ENCODE peak calls at places on chromosomes 16 and 17, in seven cellular contexts. Z, D, S, X, A, H and B are unnamed samples.

GRCh38 chr16:58031016-58031800 is 5.7 kb downstream of the MMP15 start:
- DNase-seq in Z (no peak), D (no peak), S (no peak), X (no peak), A (no peak), H (no peak), B (no peak)

GRCh38 chr17:82031303-82031884 is at the start of gene RAC3:
- DNase-seq in Z (peak; percentile 92), D (no peak), S (peak; percentile 72), X (no peak), A (peak; percentile 72), H (no peak), B (no peak)

GRCh38 chr17:44872131-44872768 is 24.6 kb downstream of the HIGD1B start:
- DNase-seq in Z (no peak), D (peak; percentile 17), S (no peak), X (no peak), A (no peak), H (no peak), B (no peak)

GRCh38 chr16:86466695-86467406 is 43.5 kb upstream of the FOXF1 start:
- DNase-seq in Z (no peak), D (no peak), S (no peak), X (no peak), A (no peak), H (no peak), B (no peak)

GRCh38 chr16:87163637-87164036 is 153.6 kb downstream of the C16orf95 start:
- DNase-seq in Z (no peak), D (no peak), S (no peak), X (no peak), A (no peak), H (no peak), B (no peak)

GRCh38 chr17:49495842-49496182 is 719 bp downstream of the NGFR start:
- DNase-seq in Z (no peak), D (no peak), S (no peak), X (no peak), A (no peak), H (no peak), B (no peak)

GRCh38 chr17:45426561-45426960 is 6.1 kb downstream of the ARHGAP27 start:
- DNase-seq in Z (no peak), D (no peak), S (no peak), X (no peak), A (no peak), H (no peak), B (no peak)

GRCh38 chr16:12063004-12063395 is 86.5 kb downstream of the SNX29 start:
- DNase-seq in Z (no peak), D (no peak), S (no peak), X (no peak), A (no peak), H (no peak), B (no peak)

GRCh38 chr16:50303605-50304466 is 37.5 kb downstream of the ADCY7 start:
- DNase-seq in Z (no peak), D (no peak), S (no peak), X (no peak), A (no peak), H (no peak), B (no peak)

GRCh38 chr17:63434951-63435571 is 11.0 kb downstream of the CYB561 start:
- DNase-seq in Z (peak; percentile 51), D (no peak), S (peak; percentile 32), X (peak; percentile 45), A (no peak), H (no peak), B (no peak)

GRCh38 chr17:19549746-19550623 is 16.3 kb downstream of the SLC47A1 start:
- DNase-seq in Z (no peak), D (no peak), S (no peak), X (no peak), A (no peak), H (no peak), B (no peak)

GRCh38 chr16:67881557-67882220 is 3.0 kb upstream of the NRN1L start:
- DNase-seq in Z (no peak), D (no peak), S (no peak), X (no peak), A (no peak), H (no peak), B (no peak)

GRCh38 chr17:35868791-35869190 is at the start of gene HEATR9:
- DNase-seq in Z (no peak), D (no peak), S (no peak), X (no peak), A (no peak), H (no peak), B (no peak)

GRCh38 chr16:997440-998051 is 16.0 kb downstream of the SOX8 start:
- DNase-seq in Z (peak; percentile 39), D (peak; percentile 29), S (peak; percentile 82), X (peak; percentile 63), A (no peak), H (peak; percentile 26), B (no peak)

GRCh38 chr17:5138616-5139453 is 23.0 kb downstream of the USP6 start:
- DNase-seq in Z (no peak), D (no peak), S (no peak), X (no peak), A (no peak), H (no peak), B (no peak)

GRCh38 chr16:22868859-22869258 is 54.9 kb downstream of the HS3ST2 start:
- DNase-seq in Z (no peak), D (no peak), S (no peak), X (no peak), A (no peak), H (no peak), B (no peak)

GRCh38 chr17:1773755-1774181 is 11.9 kb downstream of the SERPINF1 start:
- DNase-seq in Z (no peak), D (no peak), S (no peak), X (no peak), A (no peak), H (no peak), B (no peak)

GRCh38 chr16:25051446-25052160 is 36.4 kb upstream of the ARHGAP17 start:
- DNase-seq in Z (no peak), D (no peak), S (no peak), X (no peak), A (peak; percentile 60), H (no peak), B (no peak)

GRCh38 chr17:1713878-1714487 is 3.8 kb upstream of the TLCD2 start:
- DNase-seq in Z (peak; percentile 62), D (no peak), S (no peak), X (no peak), A (peak; percentile 23), H (no peak), B (no peak)

GRCh38 chr17:32621612-32622312 is 135.0 kb downstream of the CDK5R1 start:
- DNase-seq in Z (no peak), D (peak; percentile 7), S (no peak), X (no peak), A (no peak), H (no peak), B (peak; percentile 41)

GRCh38 chr17:61731330-61731729 is 132.0 kb downstream of the BRIP1 start:
- DNase-seq in Z (no peak), D (no peak), S (peak; percentile 5), X (no peak), A (peak; percentile 6), H (no peak), B (no peak)